ENCODE peak calls at places on chromosomes 5 and 9, in seven cellular contexts. K is COR-L47, J is mesendoderm, U is fibroblast of mammary gland, A is myocyte, V is NCI-H2081, H is SHP77. Z is an unnamed sample.

GRCh38 chr5:19001054-19001453 is 986.9 kb downstream of the CDH18 start:
- DNase-seq in K (no peak), J (no peak), U (no peak), A (no peak), V (no peak), H (no peak), Z (no peak)

GRCh38 chr9:130390986-130391385 is 53.8 kb upstream of the ASS1 start:
- DNase-seq in K (no peak), J (no peak), U (no peak), A (no peak), V (no peak), H (no peak), Z (no peak)

GRCh38 chr9:34636791-34637355 is 714 bp downstream of the SIGMAR1 start:
- DNase-seq in K (no peak), J (no peak), U (no peak), A (peak; percentile 30), V (peak; percentile 5), H (no peak), Z (no peak)

GRCh38 chr5:104418056-104418455 is 855.5 kb upstream of the NUDT12 start:
- DNase-seq in K (no peak), J (no peak), U (no peak), A (no peak), V (no peak), H (no peak), Z (no peak)

GRCh38 chr5:158494541-158494940 is 605.2 kb downstream of the EBF1 start:
- DNase-seq in K (no peak), J (no peak), U (no peak), A (no peak), V (no peak), H (no peak), Z (no peak)

GRCh38 chr5:76544268-76544926 is 78.8 kb downstream of the F2RL2 start:
- DNase-seq in K (no peak), J (peak; percentile 71), U (peak; percentile 29), A (no peak), V (no peak), H (no peak), Z (peak; percentile 7)

GRCh38 chr9:15403155-15403554 is 19.5 kb upstream of the SNAPC3 start:
- DNase-seq in K (no peak), J (peak; percentile 84), U (peak; percentile 23), A (peak; percentile 9), V (no peak), H (peak; percentile 26), Z (peak; percentile 9)

GRCh38 chr5:38751103-38751502 is 94.7 kb upstream of the OSMR start:
- DNase-seq in K (no peak), J (peak; percentile 53), U (peak; percentile 28), A (no peak), V (no peak), H (no peak), Z (peak; percentile 22)

GRCh38 chr5:44911501-44911900 is 102.8 kb downstream of the MRPS30 start:
- DNase-seq in K (no peak), J (peak; percentile 43), U (no peak), A (no peak), V (no peak), H (no peak), Z (no peak)

GRCh38 chr5:136221340-136221739 is 28.4 kb upstream of the SMIM32 start:
- DNase-seq in K (no peak), J (no peak), U (no peak), A (no peak), V (no peak), H (no peak), Z (no peak)

GRCh38 chr9:132943677-132944293 is 631 bp downstream of the TSC1 start:
- DNase-seq in K (no peak), J (peak; percentile 42), U (peak; percentile 6), A (no peak), V (no peak), H (no peak), Z (no peak)

GRCh38 chr9:26157411-26157810 is 479.2 kb upstream of the TUSC1 start:
- DNase-seq in K (no peak), J (no peak), U (no peak), A (no peak), V (no peak), H (no peak), Z (no peak)

GRCh38 chr5:113020461-113021273 is 44.1 kb downstream of the DCP2 start:
- DNase-seq in K (no peak), J (no peak), U (peak; percentile 43), A (peak; percentile 45), V (no peak), H (no peak), Z (peak; percentile 81)

GRCh38 chr5:74934949-74935751 is 69.0 kb upstream of the FAM169A start:
- DNase-seq in K (no peak), J (peak; percentile 78), U (peak; percentile 75), A (peak; percentile 22), V (no peak), H (no peak), Z (peak; percentile 44)

GRCh38 chr5:125341436-125341835 is 595.0 kb upstream of the ZNF608 start:
- DNase-seq in K (no peak), J (no peak), U (no peak), A (no peak), V (no peak), H (no peak), Z (no peak)

GRCh38 chr9:90025816-90026215 is 421.0 kb downstream of the GADD45G start:
- DNase-seq in K (no peak), J (peak; percentile 48), U (no peak), A (peak; percentile 65), V (no peak), H (no peak), Z (peak; percentile 48)

GRCh38 chr5:14148890-14149671 is 5.9 kb downstream of the TRIO start:
- DNase-seq in K (no peak), J (peak; percentile 60), U (no peak), A (no peak), V (no peak), H (no peak), Z (no peak)

GRCh38 chr9:69027355-69028097 is 8.0 kb upstream of the FXN start:
- DNase-seq in K (peak; percentile 44), J (peak; percentile 78), U (peak; percentile 54), A (peak; percentile 58), V (peak; percentile 73), H (no peak), Z (peak; percentile 37)

GRCh38 chr5:165258188-165258855 is 1752.9 kb downstream of the MAT2B start:
- DNase-seq in K (no peak), J (no peak), U (no peak), A (no peak), V (no peak), H (no peak), Z (no peak)

GRCh38 chr9:91589101-91589553 is 165.5 kb upstream of the NFIL3 start:
- DNase-seq in K (peak; percentile 79), J (no peak), U (peak; percentile 91), A (peak; percentile 4), V (no peak), H (no peak), Z (no peak)

GRCh38 chr5:163760498-163760897 is 255.1 kb downstream of the MAT2B start:
- DNase-seq in K (no peak), J (no peak), U (peak; percentile 98), A (no peak), V (no peak), H (no peak), Z (peak; percentile 42)

GRCh38 chr5:110055301-110055700 is 365.6 kb downstream of the MAN2A1 start:
- DNase-seq in K (no peak), J (no peak), U (peak; percentile 65), A (no peak), V (no peak), H (no peak), Z (peak; percentile 16)